ENCODE peak calls at places on chromosomes 2 and 18, in six cellular contexts. One of them, this sample, is unnamed.

GRCh38 chr2:108396845-108397244 is 19.1 kb downstream of the SULT1C4 start:
- DNase-seq in body of pancreas: no peak
- DNase-seq in tibial nerve: no peak
- DNase-seq in transverse colon: no peak
- DNase-seq in esophagus squamous epithelium: no peak
- DNase-seq in IMR-90: peak; percentile 47
- DNase-seq in this sample: no peak

GRCh38 chr2:37802106-37802791 is 122.8 kb upstream of the RMDN2 start:
- DNase-seq in body of pancreas: no peak
- DNase-seq in tibial nerve: no peak
- DNase-seq in transverse colon: no peak
- DNase-seq in esophagus squamous epithelium: no peak
- DNase-seq in IMR-90: peak; percentile 45
- DNase-seq in this sample: no peak

GRCh38 chr2:73023497-73023896 is 48.0 kb downstream of the SFXN5 start:
- DNase-seq in body of pancreas: no peak
- DNase-seq in tibial nerve: no peak
- DNase-seq in transverse colon: no peak
- DNase-seq in esophagus squamous epithelium: no peak
- DNase-seq in IMR-90: no peak
- DNase-seq in this sample: no peak

GRCh38 chr2:74399785-74400184 is 19.7 kb upstream of the DCTN1 start:
- DNase-seq in body of pancreas: no peak
- DNase-seq in tibial nerve: no peak
- DNase-seq in transverse colon: no peak
- DNase-seq in esophagus squamous epithelium: no peak
- DNase-seq in IMR-90: peak; percentile 40
- DNase-seq in this sample: no peak

GRCh38 chr18:69580107-69580506 is 179.4 kb downstream of the DOK6 start:
- DNase-seq in body of pancreas: no peak
- DNase-seq in tibial nerve: no peak
- DNase-seq in transverse colon: no peak
- DNase-seq in esophagus squamous epithelium: no peak
- DNase-seq in IMR-90: peak; percentile 28
- DNase-seq in this sample: no peak

GRCh38 chr2:45950606-45951005 is 299.1 kb downstream of the PRKCE start:
- DNase-seq in body of pancreas: no peak
- DNase-seq in tibial nerve: no peak
- DNase-seq in transverse colon: no peak
- DNase-seq in esophagus squamous epithelium: no peak
- DNase-seq in IMR-90: no peak
- DNase-seq in this sample: no peak

GRCh38 chr2:67899187-67899586 is 163.6 kb downstream of the C1D start:
- DNase-seq in body of pancreas: peak; percentile 56
- DNase-seq in tibial nerve: no peak
- DNase-seq in transverse colon: no peak
- DNase-seq in esophagus squamous epithelium: no peak
- DNase-seq in IMR-90: no peak
- DNase-seq in this sample: no peak

GRCh38 chr2:9703701-9704221 is 73.0 kb upstream of the YWHAQ start:
- DNase-seq in body of pancreas: no peak
- DNase-seq in tibial nerve: no peak
- DNase-seq in transverse colon: peak; percentile 31
- DNase-seq in esophagus squamous epithelium: no peak
- DNase-seq in IMR-90: peak; percentile 79
- DNase-seq in this sample: no peak

GRCh38 chr2:11363868-11364564 is 19.6 kb upstream of the ROCK2 start:
- DNase-seq in body of pancreas: no peak
- DNase-seq in tibial nerve: no peak
- DNase-seq in transverse colon: no peak
- DNase-seq in esophagus squamous epithelium: no peak
- DNase-seq in IMR-90: no peak
- DNase-seq in this sample: no peak

GRCh38 chr2:28234807-28235206 is 157.9 kb upstream of the FOSL2 start:
- DNase-seq in body of pancreas: no peak
- DNase-seq in tibial nerve: no peak
- DNase-seq in transverse colon: no peak
- DNase-seq in esophagus squamous epithelium: no peak
- DNase-seq in IMR-90: no peak
- DNase-seq in this sample: no peak

GRCh38 chr2:569681-570080 is 107.5 kb downstream of the TMEM18 start:
- DNase-seq in body of pancreas: no peak
- DNase-seq in tibial nerve: no peak
- DNase-seq in transverse colon: no peak
- DNase-seq in esophagus squamous epithelium: no peak
- DNase-seq in IMR-90: no peak
- DNase-seq in this sample: no peak

GRCh38 chr2:144510206-144510991 is 9.5 kb downstream of the ZEB2 start:
- DNase-seq in body of pancreas: no peak
- DNase-seq in tibial nerve: no peak
- DNase-seq in transverse colon: no peak
- DNase-seq in esophagus squamous epithelium: no peak
- DNase-seq in IMR-90: peak; percentile 89
- DNase-seq in this sample: peak; percentile 13

GRCh38 chr2:28989973-28990372 is 8.9 kb downstream of the TOGARAM2 start:
- DNase-seq in body of pancreas: no peak
- DNase-seq in tibial nerve: no peak
- DNase-seq in transverse colon: no peak
- DNase-seq in esophagus squamous epithelium: no peak
- DNase-seq in IMR-90: no peak
- DNase-seq in this sample: no peak

GRCh38 chr2:159961005-159961404 is 101.4 kb downstream of the PLA2R1 start:
- DNase-seq in body of pancreas: no peak
- DNase-seq in tibial nerve: no peak
- DNase-seq in transverse colon: no peak
- DNase-seq in esophagus squamous epithelium: no peak
- DNase-seq in IMR-90: no peak
- DNase-seq in this sample: no peak

GRCh38 chr2:201363857-201364560 is 6.9 kb upstream of the FLACC1 start:
- DNase-seq in body of pancreas: peak; percentile 13
- DNase-seq in tibial nerve: no peak
- DNase-seq in transverse colon: no peak
- DNase-seq in esophagus squamous epithelium: no peak
- DNase-seq in IMR-90: peak; percentile 71
- DNase-seq in this sample: peak; percentile 4

GRCh38 chr2:129741165-129741564 is 238.3 kb upstream of the RAB6C start:
- DNase-seq in body of pancreas: no peak
- DNase-seq in tibial nerve: no peak
- DNase-seq in transverse colon: no peak
- DNase-seq in esophagus squamous epithelium: no peak
- DNase-seq in IMR-90: no peak
- DNase-seq in this sample: no peak

GRCh38 chr2:183541766-183542165 is 417.5 kb downstream of the NUP35 start:
- DNase-seq in body of pancreas: no peak
- DNase-seq in tibial nerve: no peak
- DNase-seq in transverse colon: peak; percentile 49
- DNase-seq in esophagus squamous epithelium: no peak
- DNase-seq in IMR-90: no peak
- DNase-seq in this sample: no peak

GRCh38 chr2:74507926-74508520 is 528 bp upstream of the PCGF1 start:
- DNase-seq in body of pancreas: peak; percentile 35
- DNase-seq in tibial nerve: no peak
- DNase-seq in transverse colon: peak; percentile 55
- DNase-seq in esophagus squamous epithelium: no peak
- DNase-seq in IMR-90: peak; percentile 38
- DNase-seq in this sample: no peak

GRCh38 chr2:20424300-20425290 is 22.3 kb upstream of the RHOB start:
- DNase-seq in body of pancreas: peak; percentile 20
- DNase-seq in tibial nerve: no peak
- DNase-seq in transverse colon: peak; percentile 67
- DNase-seq in esophagus squamous epithelium: peak; percentile 36
- DNase-seq in IMR-90: peak; percentile 93
- DNase-seq in this sample: no peak

GRCh38 chr18:7561907-7562460 is 5.1 kb upstream of the PTPRM start:
- DNase-seq in body of pancreas: no peak
- DNase-seq in tibial nerve: no peak
- DNase-seq in transverse colon: no peak
- DNase-seq in esophagus squamous epithelium: no peak
- DNase-seq in IMR-90: no peak
- DNase-seq in this sample: no peak

GRCh38 chr2:103991591-103991990 is 862.3 kb upstream of the POU3F3 start:
- DNase-seq in body of pancreas: no peak
- DNase-seq in tibial nerve: no peak
- DNase-seq in transverse colon: no peak
- DNase-seq in esophagus squamous epithelium: no peak
- DNase-seq in IMR-90: no peak
- DNase-seq in this sample: no peak

GRCh38 chr2:69514406-69514805 is 77.2 kb upstream of the NFU1 start:
- DNase-seq in body of pancreas: peak; percentile 30
- DNase-seq in tibial nerve: no peak
- DNase-seq in transverse colon: no peak
- DNase-seq in esophagus squamous epithelium: no peak
- DNase-seq in IMR-90: peak; percentile 89
- DNase-seq in this sample: no peak

GRCh38 chr2:101002562-101003277 is 631 bp downstream of the RPL31 start:
- DNase-seq in body of pancreas: no peak
- DNase-seq in tibial nerve: no peak
- DNase-seq in transverse colon: peak; percentile 21
- DNase-seq in esophagus squamous epithelium: no peak
- DNase-seq in IMR-90: no peak
- DNase-seq in this sample: no peak

GRCh38 chr2:31384771-31385276 is 29.7 kb downstream of the XDH start:
- DNase-seq in body of pancreas: no peak
- DNase-seq in tibial nerve: no peak
- DNase-seq in transverse colon: no peak
- DNase-seq in esophagus squamous epithelium: no peak
- DNase-seq in IMR-90: peak; percentile 97
- DNase-seq in this sample: no peak

GRCh38 chr2:113699048-113699447 is 57.4 kb downstream of the SLC35F5 start:
- DNase-seq in body of pancreas: no peak
- DNase-seq in tibial nerve: no peak
- DNase-seq in transverse colon: no peak
- DNase-seq in esophagus squamous epithelium: no peak
- DNase-seq in IMR-90: no peak
- DNase-seq in this sample: no peak

GRCh38 chr2:215929602-215930335 is 83.6 kb downstream of the MREG start:
- DNase-seq in body of pancreas: no peak
- DNase-seq in tibial nerve: no peak
- DNase-seq in transverse colon: no peak
- DNase-seq in esophagus squamous epithelium: no peak
- DNase-seq in IMR-90: peak; percentile 33
- DNase-seq in this sample: no peak

GRCh38 chr2:120866071-120866470 is 130.4 kb downstream of the GLI2 start:
- DNase-seq in body of pancreas: no peak
- DNase-seq in tibial nerve: no peak
- DNase-seq in transverse colon: no peak
- DNase-seq in esophagus squamous epithelium: no peak
- DNase-seq in IMR-90: no peak
- DNase-seq in this sample: no peak

GRCh38 chr2:120864981-120865380 is 129.3 kb downstream of the GLI2 start:
- DNase-seq in body of pancreas: no peak
- DNase-seq in tibial nerve: no peak
- DNase-seq in transverse colon: no peak
- DNase-seq in esophagus squamous epithelium: no peak
- DNase-seq in IMR-90: peak; percentile 57
- DNase-seq in this sample: no peak

GRCh38 chr2:120865656-120866055 is 130.0 kb downstream of the GLI2 start:
- DNase-seq in body of pancreas: no peak
- DNase-seq in tibial nerve: no peak
- DNase-seq in transverse colon: no peak
- DNase-seq in esophagus squamous epithelium: no peak
- DNase-seq in IMR-90: no peak
- DNase-seq in this sample: no peak

GRCh38 chr2:120867290-120868231 is 131.9 kb downstream of the GLI2 start:
- DNase-seq in body of pancreas: peak; percentile 58
- DNase-seq in tibial nerve: peak; percentile 74
- DNase-seq in transverse colon: peak; percentile 57
- DNase-seq in esophagus squamous epithelium: no peak
- DNase-seq in IMR-90: peak; percentile 77
- DNase-seq in this sample: no peak

DNA sequence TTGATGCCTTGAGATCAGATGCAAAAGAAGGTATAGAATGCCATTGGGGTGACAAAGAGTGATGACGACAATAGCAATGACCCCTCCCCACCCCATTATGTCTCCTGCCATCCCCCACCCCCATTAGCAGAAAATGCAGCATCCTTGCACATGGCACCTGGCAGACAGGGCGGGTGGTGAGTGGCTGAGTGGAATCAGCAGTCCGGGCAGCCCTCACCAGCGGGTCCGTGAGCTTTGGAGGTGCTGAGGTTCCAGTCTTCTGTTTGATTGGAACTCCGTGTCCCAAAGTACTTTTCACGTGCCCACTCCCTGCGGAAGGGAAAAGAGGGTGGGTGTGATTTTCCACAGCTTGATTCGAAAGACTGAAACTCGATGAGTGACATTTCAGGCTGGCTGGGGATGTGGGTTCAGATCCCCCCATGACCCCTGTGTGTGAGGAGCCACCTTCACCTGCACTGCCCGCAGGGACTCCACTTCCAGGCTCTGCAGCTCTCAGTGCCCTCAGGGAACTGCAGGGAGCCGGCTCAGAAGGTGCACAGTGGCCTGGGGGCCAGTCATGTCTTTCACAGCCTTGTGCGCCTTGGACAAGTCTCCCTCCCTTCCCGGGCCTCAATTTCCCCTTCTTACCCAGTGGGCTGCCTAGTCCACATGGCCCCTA is 130.9 kb downstream of the GLI2 start:
- DNase-seq in body of pancreas: no peak
- DNase-seq in tibial nerve: no peak
- DNase-seq in transverse colon: no peak
- DNase-seq in esophagus squamous epithelium: no peak
- DNase-seq in IMR-90: no peak
- DNase-seq in this sample: no peak
- H3K27ac ChIP-seq in body of pancreas: no peak overlapping the region
- H3K27ac ChIP-seq in tibial nerve: peak overlapping the region; percentile 94
- H3K27ac ChIP-seq in transverse colon: peak overlapping the region; percentile 69
- H3K27ac ChIP-seq in esophagus squamous epithelium: peak overlapping the region; percentile 76
- H3K27ac ChIP-seq in IMR-90: peak overlapping the region; percentile 69
- H3K27ac ChIP-seq in this sample: no peak overlapping the region

GRCh38 chr2:149027602-149028250 is 10.8 kb upstream of the LYPD6B start:
- DNase-seq in body of pancreas: no peak
- DNase-seq in tibial nerve: no peak
- DNase-seq in transverse colon: no peak
- DNase-seq in esophagus squamous epithelium: no peak
- DNase-seq in IMR-90: no peak
- DNase-seq in this sample: no peak
- H3K4me3 ChIP-seq in body of pancreas: no peak overlapping the region
- H3K4me3 ChIP-seq in tibial nerve: no peak overlapping the region
- H3K4me3 ChIP-seq in transverse colon: no peak overlapping the region
- H3K4me3 ChIP-seq in esophagus squamous epithelium: no peak overlapping the region
- H3K4me3 ChIP-seq in IMR-90: no peak overlapping the region
- H3K4me3 ChIP-seq in this sample: no peak overlapping the region

GRCh38 chr2:65576861-65577601 is 144.6 kb upstream of the SPRED2 start:
- DNase-seq in body of pancreas: no peak
- DNase-seq in tibial nerve: no peak
- DNase-seq in transverse colon: no peak
- DNase-seq in esophagus squamous epithelium: no peak
- DNase-seq in IMR-90: peak; percentile 95
- DNase-seq in this sample: no peak
- H3K27ac ChIP-seq in body of pancreas: peak overlapping the region; percentile 14
- H3K27ac ChIP-seq in tibial nerve: no peak overlapping the region
- H3K27ac ChIP-seq in transverse colon: no peak overlapping the region
- H3K27ac ChIP-seq in esophagus squamous epithelium: peak overlapping the region; percentile 59
- H3K27ac ChIP-seq in IMR-90: peak overlapping the region; percentile 91
- H3K27ac ChIP-seq in this sample: no peak overlapping the region

DNA sequence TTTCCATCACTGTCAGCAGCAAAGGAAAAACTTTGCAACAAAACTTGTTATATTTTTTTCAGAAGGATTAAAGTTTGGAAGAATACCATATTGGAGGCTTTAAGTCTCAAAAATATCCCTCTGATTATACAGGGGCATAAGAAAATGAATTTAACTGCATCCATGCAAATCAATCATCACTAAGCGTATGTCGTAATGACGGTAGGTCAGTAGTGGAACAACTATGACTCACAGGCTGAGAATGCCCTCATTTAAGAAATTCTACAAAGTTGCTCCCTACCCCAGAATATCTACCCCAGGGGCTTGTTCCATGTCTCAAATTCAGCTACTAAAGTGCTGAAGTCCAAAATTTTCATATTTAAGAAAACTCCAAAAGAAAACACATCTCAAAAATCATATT is 12.5 kb upstream of the NAB1 start:
- DNase-seq in body of pancreas: no peak
- DNase-seq in tibial nerve: no peak
- DNase-seq in transverse colon: no peak
- DNase-seq in esophagus squamous epithelium: no peak
- DNase-seq in IMR-90: peak; percentile 75
- DNase-seq in this sample: no peak
- H3K4me3 ChIP-seq in body of pancreas: no peak overlapping the region
- H3K4me3 ChIP-seq in tibial nerve: no peak overlapping the region
- H3K4me3 ChIP-seq in transverse colon: no peak overlapping the region
- H3K4me3 ChIP-seq in esophagus squamous epithelium: no peak overlapping the region
- H3K4me3 ChIP-seq in IMR-90: no peak overlapping the region
- H3K4me3 ChIP-seq in this sample: no peak overlapping the region

This sample was measured in effector memory CD4-positive, alpha-beta T cell.